ENCODE peak calls at places on chromosome 6, in ten cellular contexts. G is dorsolateral prefrontal cortex; S is stomach; N is uterus; W is right atrium auricular region; U is lower lobe of right lung; M is fibroblast of the aortic adventitia; K is AG04450; B is CD8-positive, alpha-beta T cell; A is cardiac fibroblast. D is an unnamed sample.

GRCh38 chr6:46963626-46964025 is 41.9 kb upstream of the ADGRF5 start:
- DNase-seq in G (no peak), S (no peak), N (no peak), W (no peak), U (no peak), M (peak), K (no peak), B (no peak), A (peak), D (no peak)

GRCh38 chr6:53824714-53825113 is 29.9 kb downstream of the LRRC1 start:
- DNase-seq in G (no peak), S (no peak), N (no peak), W (no peak), U (no peak), M (no peak), K (no peak), B (no peak), A (no peak), D (no peak)

GRCh38 chr6:35691027-35691824 is 2.5 kb upstream of the FKBP5 start:
- DNase-seq in G (peak), S (peak), N (peak), W (peak), U (peak), M (peak), K (no peak), B (no peak), A (peak), D (no peak)

GRCh38 chr6:3701631-3702030 is 49.9 kb downstream of the PXDC1 start:
- DNase-seq in G (no peak), S (no peak), N (no peak), W (no peak), U (no peak), M (no peak), K (no peak), B (no peak), A (no peak), D (no peak)

GRCh38 chr6:164861964-164862363 is 447.4 kb downstream of the C6orf118 start:
- DNase-seq in G (no peak), S (no peak), N (no peak), W (no peak), U (no peak), M (no peak), K (no peak), B (no peak), A (no peak), D (no peak)

GRCh38 chr6:5471044-5471443 is 209.7 kb downstream of the FARS2 start:
- DNase-seq in G (peak), S (peak), N (no peak), W (peak), U (peak), M (peak), K (peak), B (peak), A (peak), D (peak)

GRCh38 chr6:68326762-68327161 is 308.3 kb upstream of the ADGRB3 start:
- DNase-seq in G (no peak), S (no peak), N (no peak), W (no peak), U (no peak), M (no peak), K (no peak), B (no peak), A (no peak), D (no peak)

GRCh38 chr6:150150821-150151646 is 8.2 kb downstream of the PPP1R14C start:
- DNase-seq in G (no peak), S (no peak), N (no peak), W (no peak), U (no peak), M (no peak), K (no peak), B (no peak), A (no peak), D (no peak)

GRCh38 chr6:24888967-24889366 is 46.8 kb downstream of the RIPOR2 start:
- DNase-seq in G (no peak), S (no peak), N (no peak), W (no peak), U (no peak), M (no peak), K (no peak), B (no peak), A (no peak), D (no peak)

GRCh38 chr6:126195625-126196236 is 144.2 kb upstream of the CENPW start:
- DNase-seq in G (no peak), S (no peak), N (no peak), W (no peak), U (no peak), M (no peak), K (no peak), B (no peak), A (no peak), D (no peak)

GRCh38 chr6:8070718-8071117 is 6.5 kb upstream of the BLOC1S5 start:
- DNase-seq in G (no peak), S (no peak), N (no peak), W (no peak), U (no peak), M (no peak), K (no peak), B (no peak), A (no peak), D (no peak)

GRCh38 chr6:111478064-111478476 is 4.9 kb downstream of the REV3L start:
- DNase-seq in G (no peak), S (no peak), N (no peak), W (no peak), U (no peak), M (peak), K (no peak), B (no peak), A (peak), D (no peak)

GRCh38 chr6:62283828-62284411 is 2.1 kb downstream of the KHDRBS2 start:
- DNase-seq in G (no peak), S (no peak), N (no peak), W (no peak), U (no peak), M (peak), K (no peak), B (no peak), A (peak), D (no peak)

GRCh38 chr6:113414511-113414910 is 442.6 kb upstream of the MARCKS start:
- DNase-seq in G (no peak), S (peak), N (peak), W (no peak), U (no peak), M (peak), K (peak), B (no peak), A (peak), D (peak)

GRCh38 chr6:351867-352289 is 39.7 kb upstream of the IRF4 start:
- DNase-seq in G (no peak), S (no peak), N (no peak), W (no peak), U (peak), M (no peak), K (no peak), B (no peak), A (no peak), D (no peak)

GRCh38 chr6:83822629-83823169 is 30.5 kb upstream of the RIPPLY2 start:
- DNase-seq in G (no peak), S (no peak), N (no peak), W (no peak), U (no peak), M (no peak), K (no peak), B (no peak), A (no peak), D (no peak)

GRCh38 chr6:3383525-3383924 is 73.3 kb downstream of the SLC22A23 start:
- DNase-seq in G (no peak), S (peak), N (peak), W (no peak), U (no peak), M (peak), K (no peak), B (no peak), A (peak), D (peak)

GRCh38 chr6:166637806-166638458 is 10.9 kb upstream of the RPS6KA2 start:
- DNase-seq in G (no peak), S (no peak), N (no peak), W (peak), U (no peak), M (no peak), K (no peak), B (no peak), A (no peak), D (no peak)

GRCh38 chr6:47729019-47729418 is 30.6 kb downstream of the ADGRF4 start:
- DNase-seq in G (no peak), S (no peak), N (no peak), W (no peak), U (no peak), M (no peak), K (no peak), B (no peak), A (no peak), D (no peak)

GRCh38 chr6:170294813-170295518 is 4.1 kb upstream of the DLL1 start:
- DNase-seq in G (no peak), S (no peak), N (no peak), W (no peak), U (no peak), M (no peak), K (no peak), B (no peak), A (no peak), D (no peak)

GRCh38 chr6:165804331-165805066 is 141.5 kb upstream of the PDE10A start:
- DNase-seq in G (no peak), S (no peak), N (no peak), W (no peak), U (no peak), M (peak), K (no peak), B (no peak), A (peak), D (peak)

GRCh38 chr6:90928051-90928450 is 341.2 kb upstream of the MAP3K7 start:
- DNase-seq in G (no peak), S (no peak), N (no peak), W (no peak), U (no peak), M (no peak), K (no peak), B (no peak), A (no peak), D (no peak)

GRCh38 chr6:100461273-100461919 is 3.3 kb downstream of the SIM1 start:
- DNase-seq in G (no peak), S (no peak), N (no peak), W (no peak), U (no peak), M (no peak), K (no peak), B (no peak), A (no peak), D (no peak)

GRCh38 chr6:33651947-33652346 is 30.8 kb downstream of the ITPR3 start:
- DNase-seq in G (no peak), S (no peak), N (no peak), W (no peak), U (no peak), M (no peak), K (no peak), B (no peak), A (no peak), D (no peak)

GRCh38 chr6:42410861-42411260 is 40.9 kb downstream of the TRERF1 start:
- DNase-seq in G (no peak), S (no peak), N (no peak), W (no peak), U (no peak), M (no peak), K (no peak), B (no peak), A (no peak), D (no peak)

GRCh38 chr6:138162947-138163569 is 1.3 kb downstream of the ARFGEF3 start:
- DNase-seq in G (no peak), S (no peak), N (no peak), W (no peak), U (no peak), M (no peak), K (no peak), B (no peak), A (no peak), D (no peak)

GRCh38 chr6:149567846-149568585 is 1.8 kb downstream of the GINM1 start:
- DNase-seq in G (no peak), S (no peak), N (no peak), W (no peak), U (no peak), M (no peak), K (no peak), B (no peak), A (no peak), D (no peak)

GRCh38 chr6:117907600-117908245 is 659 bp downstream of the SLC35F1 start:
- DNase-seq in G (peak), S (no peak), N (no peak), W (no peak), U (peak), M (no peak), K (no peak), B (no peak), A (no peak), D (no peak)

GRCh38 chr6:125918681-125919566 is 37.6 kb upstream of the HINT3 start:
- DNase-seq in G (no peak), S (peak), N (peak), W (peak), U (no peak), M (peak), K (peak), B (peak), A (peak), D (peak)

GRCh38 chr6:137792160-137793033 is 74.7 kb upstream of the TNFAIP3 start:
- DNase-seq in G (no peak), S (no peak), N (no peak), W (no peak), U (no peak), M (no peak), K (no peak), B (no peak), A (no peak), D (no peak)

GRCh38 chr6:117494283-117494682 is 11.8 kb downstream of the DCBLD1 start:
- DNase-seq in G (no peak), S (no peak), N (no peak), W (no peak), U (no peak), M (no peak), K (no peak), B (no peak), A (peak), D (no peak)

GRCh38 chr6:69835414-69836179 is 30.8 kb upstream of the COL19A1 start:
- DNase-seq in G (no peak), S (no peak), N (no peak), W (no peak), U (no peak), M (peak), K (peak), B (no peak), A (peak), D (peak)

GRCh38 chr6:152720964-152721363 is 23.3 kb downstream of the MYCT1 start:
- DNase-seq in G (no peak), S (no peak), N (no peak), W (no peak), U (no peak), M (no peak), K (no peak), B (no peak), A (no peak), D (no peak)

GRCh38 chr6:134814076-134814709 is 135.7 kb downstream of the ALDH8A1 start:
- DNase-seq in G (no peak), S (no peak), N (no peak), W (no peak), U (no peak), M (no peak), K (no peak), B (no peak), A (no peak), D (no peak)

GRCh38 chr6:165245287-165245686 is 64.1 kb downstream of the C6orf118 start:
- DNase-seq in G (no peak), S (no peak), N (no peak), W (no peak), U (no peak), M (peak), K (no peak), B (no peak), A (peak), D (peak)

GRCh38 chr6:150898390-150899170 is 33.1 kb downstream of the MTHFD1L start:
- DNase-seq in G (no peak), S (no peak), N (no peak), W (peak), U (no peak), M (peak), K (no peak), B (no peak), A (no peak), D (peak)

GRCh38 chr6:12371151-12371550 is 81.0 kb downstream of the EDN1 start:
- DNase-seq in G (no peak), S (no peak), N (no peak), W (no peak), U (no peak), M (no peak), K (no peak), B (no peak), A (no peak), D (no peak)

DNA sequence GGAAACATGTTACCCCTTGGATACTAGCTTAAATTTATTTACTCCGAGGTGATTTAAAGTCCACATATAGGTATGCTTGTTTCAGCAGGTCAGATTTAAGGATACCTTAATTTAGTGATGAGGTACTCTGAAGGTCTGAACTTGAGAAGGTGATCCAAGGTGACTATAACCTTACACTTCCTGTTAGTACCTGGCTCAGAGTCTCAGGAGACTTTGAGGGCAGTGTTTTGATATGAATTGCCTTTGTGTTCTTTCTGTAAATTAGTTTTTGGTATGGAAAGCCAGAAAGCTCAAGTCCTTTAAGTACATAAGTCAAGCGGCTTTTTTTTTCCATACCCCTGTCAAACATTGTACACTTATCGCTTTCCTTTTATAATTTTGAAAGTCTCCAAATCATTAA is 489.0 kb downstream of the CDKAL1 start:
- DNase-seq in G (no peak), S (no peak), N (no peak), W (no peak), U (no peak), M (no peak), K (no peak), B (no peak), A (no peak), D (no peak)
- H3K4me3 ChIP-seq in G (no peak), S (no peak), N (no peak), W (no peak), U (no peak), M (no peak), K (no peak), B (no peak), A (no peak), D (no peak)

GRCh38 chr6:128740951-128741350 is 142.0 kb upstream of the LAMA2 start:
- DNase-seq in G (no peak), S (no peak), N (no peak), W (no peak), U (no peak), M (no peak), K (no peak), B (no peak), A (no peak), D (no peak)

GRCh38 chr6:128742900-128743299 is 140.0 kb upstream of the LAMA2 start:
- DNase-seq in G (no peak), S (no peak), N (no peak), W (no peak), U (no peak), M (no peak), K (no peak), B (no peak), A (no peak), D (no peak)

GRCh38 chr6:128739112-128739511 is 143.8 kb upstream of the LAMA2 start:
- DNase-seq in G (no peak), S (no peak), N (no peak), W (no peak), U (no peak), M (no peak), K (no peak), B (no peak), A (no peak), D (no peak)

GRCh38 chr6:128736780-128737179 is 146.2 kb upstream of the LAMA2 start:
- DNase-seq in G (no peak), S (no peak), N (no peak), W (no peak), U (no peak), M (no peak), K (no peak), B (no peak), A (no peak), D (no peak)

DNA sequence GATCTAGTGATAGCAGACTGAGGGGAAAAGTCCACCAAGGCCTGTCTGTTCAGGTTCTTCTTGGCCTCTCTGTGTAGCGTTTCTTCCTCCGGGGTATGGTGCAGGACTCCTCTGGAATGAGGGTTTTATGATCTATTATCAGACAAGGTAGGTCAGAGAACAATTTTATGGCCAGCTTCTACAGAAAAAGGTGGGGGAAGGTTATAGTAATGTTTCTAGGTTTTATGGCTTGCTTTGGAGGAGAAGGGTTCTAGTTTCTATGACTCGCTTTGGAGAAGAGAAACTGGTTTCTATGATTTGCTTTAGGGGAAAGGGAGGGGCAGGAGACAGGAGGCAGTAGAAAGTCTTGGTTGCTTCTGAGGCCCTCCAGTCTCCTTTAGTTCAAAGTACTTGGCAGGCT is 144.8 kb upstream of the LAMA2 start:
- DNase-seq in G (no peak), S (no peak), N (no peak), W (no peak), U (no peak), M (no peak), K (no peak), B (no peak), A (no peak), D (no peak)
- TF ChIP-seq CTCF in G (no peak), S (no peak), N (no peak), W (no peak), U (no peak), M (no peak), K (no peak), B (no peak), A (no peak), D (no peak)

GRCh38 chr6:15630202-15630601 is 32.6 kb downstream of the DTNBP1 start:
- DNase-seq in G (no peak), S (no peak), N (no peak), W (no peak), U (no peak), M (peak), K (no peak), B (no peak), A (peak), D (no peak)
- H3K4me3 ChIP-seq in G (no peak), S (no peak), N (no peak), W (no peak), U (no peak), M (no peak), K (no peak), B (no peak), A (no peak), D (no peak)

DNA sequence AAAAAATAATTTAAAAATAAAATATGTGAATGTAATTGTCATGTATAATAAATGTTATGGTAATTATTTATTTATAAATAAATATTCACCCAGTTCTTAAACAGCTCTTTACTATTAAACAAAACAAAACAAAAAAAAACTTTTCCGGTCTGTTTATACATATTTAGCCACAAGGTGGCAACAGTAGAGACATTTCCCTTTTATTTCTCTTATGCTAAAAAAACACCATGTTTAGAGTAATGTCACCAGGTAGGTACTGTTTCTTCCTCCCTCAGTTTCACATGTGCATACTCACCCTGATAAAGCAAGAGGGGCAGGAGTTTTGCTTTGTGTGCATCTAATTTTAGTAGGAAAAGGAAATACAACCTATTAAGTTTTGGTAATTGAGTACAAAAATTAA is 610.4 kb upstream of the IMPG1 start:
- DNase-seq in G (no peak), S (no peak), N (no peak), W (no peak), U (no peak), M (peak), K (no peak), B (no peak), A (peak), D (no peak)
- TF ChIP-seq CTCF in G (peak), S (peak), N (no peak), W (peak), U (peak), M (peak), K (peak), B (no peak), A (peak), D (peak)

DNA sequence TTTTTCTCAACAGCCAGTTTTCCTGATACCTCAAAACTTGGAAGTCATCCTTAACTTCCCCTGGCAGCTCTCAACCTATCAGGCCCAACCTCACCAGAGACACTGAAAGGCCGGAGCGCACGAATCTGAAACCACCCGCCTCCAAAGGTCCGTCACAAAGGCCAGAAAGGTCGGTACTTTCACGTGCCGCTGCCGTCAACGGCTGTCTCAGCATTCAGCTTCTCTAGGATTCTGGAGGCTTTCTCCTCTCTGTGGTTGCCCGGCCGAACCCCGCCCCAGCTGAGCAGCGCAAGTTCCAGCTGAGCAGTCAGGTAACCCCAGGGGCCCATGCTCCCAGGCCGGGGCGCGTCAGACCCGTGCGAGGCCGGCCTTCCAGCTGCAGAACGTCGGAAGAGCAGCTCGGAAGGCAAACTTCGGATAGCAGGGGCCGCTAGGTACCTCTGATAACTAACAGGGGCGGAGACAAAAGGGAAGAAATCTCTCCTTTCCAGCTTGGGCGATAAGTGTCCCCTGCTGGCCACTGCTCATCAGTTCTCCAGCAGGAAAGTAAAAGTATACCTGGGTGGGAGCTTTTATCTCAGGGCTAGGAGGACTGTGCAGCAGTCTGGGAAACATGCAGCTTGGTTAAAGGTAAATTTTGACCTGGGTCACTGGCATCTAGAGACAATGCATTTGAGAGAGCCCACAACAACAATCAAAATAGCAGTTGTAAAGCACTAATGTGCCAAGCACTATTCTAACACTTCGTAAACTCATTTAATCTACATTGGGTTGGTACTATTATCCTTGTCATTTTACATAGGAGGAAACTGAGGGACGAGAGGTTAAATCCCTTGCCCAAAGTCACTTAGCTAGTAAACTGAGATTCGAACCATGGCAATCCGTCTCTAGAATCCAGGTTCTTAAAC is 16.1 kb downstream of the ZSCAN12 start:
- DNase-seq in G (peak), S (peak), N (peak), W (peak), U (peak), M (peak), K (peak), B (peak), A (peak), D (peak)
- H3K4me3 ChIP-seq in G (peak), S (peak), N (peak), W (peak), U (peak), M (peak), K (peak), B (peak), A (peak), D (peak)